ENCODE peak calls at places on chromosomes 6 and 20, in six cellular contexts. One of them, this sample, is unnamed.

GRCh38 chr6:1315560-1316386 is 3.9 kb downstream of the FOXQ1 start:
- DNase-seq in fibroblast of lung: no peak
- DNase-seq in sciatic nerve: no peak
- DNase-seq in GM23248: no peak
- DNase-seq in iPS-NIHi11: peak; percentile 17
- DNase-seq in iris pigment epithelial cell: no peak
- DNase-seq in this sample: no peak

GRCh38 chr6:117317261-117317660 is 51.9 kb downstream of the VGLL2 start:
- DNase-seq in fibroblast of lung: peak; percentile 14
- DNase-seq in sciatic nerve: no peak
- DNase-seq in GM23248: peak; percentile 32
- DNase-seq in iPS-NIHi11: peak; percentile 35
- DNase-seq in iris pigment epithelial cell: peak; percentile 23
- DNase-seq in this sample: no peak

GRCh38 chr20:10259166-10259565 is 40.5 kb downstream of the SNAP25 start:
- DNase-seq in fibroblast of lung: no peak
- DNase-seq in sciatic nerve: no peak
- DNase-seq in GM23248: no peak
- DNase-seq in iPS-NIHi11: no peak
- DNase-seq in iris pigment epithelial cell: no peak
- DNase-seq in this sample: no peak

GRCh38 chr20:37907330-37907676 is 4.4 kb downstream of the VSTM2L start:
- DNase-seq in fibroblast of lung: no peak
- DNase-seq in sciatic nerve: no peak
- DNase-seq in GM23248: no peak
- DNase-seq in iPS-NIHi11: no peak
- DNase-seq in iris pigment epithelial cell: no peak
- DNase-seq in this sample: no peak

GRCh38 chr6:137696765-137697164 is 170.3 kb upstream of the TNFAIP3 start:
- DNase-seq in fibroblast of lung: no peak
- DNase-seq in sciatic nerve: no peak
- DNase-seq in GM23248: no peak
- DNase-seq in iPS-NIHi11: no peak
- DNase-seq in iris pigment epithelial cell: no peak
- DNase-seq in this sample: no peak

GRCh38 chr6:73565767-73566485 is 45.1 kb upstream of the EEF1A1 start:
- DNase-seq in fibroblast of lung: no peak
- DNase-seq in sciatic nerve: no peak
- DNase-seq in GM23248: peak; percentile 12
- DNase-seq in iPS-NIHi11: peak; percentile 54
- DNase-seq in iris pigment epithelial cell: peak; percentile 46
- DNase-seq in this sample: no peak

GRCh38 chr6:40350193-40350941 is 236.8 kb downstream of the LRFN2 start:
- DNase-seq in fibroblast of lung: no peak
- DNase-seq in sciatic nerve: peak; percentile 7
- DNase-seq in GM23248: no peak
- DNase-seq in iPS-NIHi11: no peak
- DNase-seq in iris pigment epithelial cell: no peak
- DNase-seq in this sample: no peak

GRCh38 chr6:146847426-146847825 is 248.7 kb downstream of the ADGB start:
- DNase-seq in fibroblast of lung: peak; percentile 11
- DNase-seq in sciatic nerve: no peak
- DNase-seq in GM23248: peak; percentile 36
- DNase-seq in iPS-NIHi11: no peak
- DNase-seq in iris pigment epithelial cell: peak; percentile 64
- DNase-seq in this sample: no peak

GRCh38 chr6:14966111-14966901 is 279.6 kb upstream of the JARID2 start:
- DNase-seq in fibroblast of lung: no peak
- DNase-seq in sciatic nerve: no peak
- DNase-seq in GM23248: peak; percentile 55
- DNase-seq in iPS-NIHi11: no peak
- DNase-seq in iris pigment epithelial cell: no peak
- DNase-seq in this sample: no peak

GRCh38 chr6:38058022-38058421 is 238.5 kb downstream of the ZFAND3 start:
- DNase-seq in fibroblast of lung: peak; percentile 31
- DNase-seq in sciatic nerve: no peak
- DNase-seq in GM23248: peak; percentile 60
- DNase-seq in iPS-NIHi11: no peak
- DNase-seq in iris pigment epithelial cell: peak; percentile 83
- DNase-seq in this sample: no peak

GRCh38 chr6:121951077-121951476 is 448.4 kb upstream of the HSF2 start:
- DNase-seq in fibroblast of lung: no peak
- DNase-seq in sciatic nerve: no peak
- DNase-seq in GM23248: no peak
- DNase-seq in iPS-NIHi11: no peak
- DNase-seq in iris pigment epithelial cell: no peak
- DNase-seq in this sample: no peak

GRCh38 chr6:112947507-112947906 is 600.4 kb downstream of the RFPL4B start:
- DNase-seq in fibroblast of lung: no peak
- DNase-seq in sciatic nerve: no peak
- DNase-seq in GM23248: no peak
- DNase-seq in iPS-NIHi11: no peak
- DNase-seq in iris pigment epithelial cell: no peak
- DNase-seq in this sample: no peak

GRCh38 chr20:58077282-58077681 is 151.2 kb downstream of the ANKRD60 start:
- DNase-seq in fibroblast of lung: no peak
- DNase-seq in sciatic nerve: peak; percentile 14
- DNase-seq in GM23248: no peak
- DNase-seq in iPS-NIHi11: no peak
- DNase-seq in iris pigment epithelial cell: no peak
- DNase-seq in this sample: no peak

GRCh38 chr6:20655317-20655716 is 121.1 kb downstream of the CDKAL1 start:
- DNase-seq in fibroblast of lung: no peak
- DNase-seq in sciatic nerve: no peak
- DNase-seq in GM23248: peak; percentile 8
- DNase-seq in iPS-NIHi11: no peak
- DNase-seq in iris pigment epithelial cell: peak; percentile 53
- DNase-seq in this sample: no peak

GRCh38 chr6:110180228-110181008 is at the start of gene CDC40:
- DNase-seq in fibroblast of lung: no peak
- DNase-seq in sciatic nerve: peak; percentile 76
- DNase-seq in GM23248: peak; percentile 78
- DNase-seq in iPS-NIHi11: peak; percentile 62
- DNase-seq in iris pigment epithelial cell: no peak
- DNase-seq in this sample: no peak

GRCh38 chr6:165451845-165452244 is 142.4 kb upstream of the C6orf118 start:
- DNase-seq in fibroblast of lung: no peak
- DNase-seq in sciatic nerve: no peak
- DNase-seq in GM23248: no peak
- DNase-seq in iPS-NIHi11: no peak
- DNase-seq in iris pigment epithelial cell: no peak
- DNase-seq in this sample: no peak

GRCh38 chr6:81997091-81997926 is 244.8 kb upstream of the TENT5A start:
- DNase-seq in fibroblast of lung: peak; percentile 85
- DNase-seq in sciatic nerve: no peak
- DNase-seq in GM23248: peak; percentile 94
- DNase-seq in iPS-NIHi11: no peak
- DNase-seq in iris pigment epithelial cell: peak; percentile 93
- DNase-seq in this sample: no peak

GRCh38 chr20:63055575-63056235 is 48.9 kb upstream of the BHLHE23 start:
- DNase-seq in fibroblast of lung: no peak
- DNase-seq in sciatic nerve: peak; percentile 51
- DNase-seq in GM23248: no peak
- DNase-seq in iPS-NIHi11: no peak
- DNase-seq in iris pigment epithelial cell: no peak
- DNase-seq in this sample: no peak

GRCh38 chr6:13615802-13616140 is 636 bp downstream of the NOL7 start:
- DNase-seq in fibroblast of lung: peak; percentile 45
- DNase-seq in sciatic nerve: peak; percentile 72
- DNase-seq in GM23248: peak; percentile 87
- DNase-seq in iPS-NIHi11: peak; percentile 31
- DNase-seq in iris pigment epithelial cell: peak; percentile 43
- DNase-seq in this sample: no peak

GRCh38 chr6:131681585-131681984 is 19.6 kb downstream of the OR2A4 start:
- DNase-seq in fibroblast of lung: no peak
- DNase-seq in sciatic nerve: no peak
- DNase-seq in GM23248: no peak
- DNase-seq in iPS-NIHi11: no peak
- DNase-seq in iris pigment epithelial cell: no peak
- DNase-seq in this sample: no peak

GRCh38 chr6:29762051-29762450 is 38.8 kb downstream of the HLA-F start:
- DNase-seq in fibroblast of lung: no peak
- DNase-seq in sciatic nerve: no peak
- DNase-seq in GM23248: peak; percentile 49
- DNase-seq in iPS-NIHi11: no peak
- DNase-seq in iris pigment epithelial cell: no peak
- DNase-seq in this sample: no peak

GRCh38 chr6:22027226-22027725 is 269.6 kb downstream of the PRL start:
- DNase-seq in fibroblast of lung: no peak
- DNase-seq in sciatic nerve: no peak
- DNase-seq in GM23248: no peak
- DNase-seq in iPS-NIHi11: no peak
- DNase-seq in iris pigment epithelial cell: no peak
- DNase-seq in this sample: no peak

GRCh38 chr20:38133680-38134426 is 31.2 kb downstream of the TGM2 start:
- DNase-seq in fibroblast of lung: no peak
- DNase-seq in sciatic nerve: peak; percentile 60
- DNase-seq in GM23248: no peak
- DNase-seq in iPS-NIHi11: no peak
- DNase-seq in iris pigment epithelial cell: no peak
- DNase-seq in this sample: no peak

GRCh38 chr20:24957326-24957996 is 8.4 kb downstream of the CST7 start:
- DNase-seq in fibroblast of lung: no peak
- DNase-seq in sciatic nerve: peak; percentile 52
- DNase-seq in GM23248: no peak
- DNase-seq in iPS-NIHi11: no peak
- DNase-seq in iris pigment epithelial cell: no peak
- DNase-seq in this sample: no peak

GRCh38 chr20:53713328-53714056 is 119.9 kb upstream of the ZNF217 start:
- DNase-seq in fibroblast of lung: no peak
- DNase-seq in sciatic nerve: no peak
- DNase-seq in GM23248: no peak
- DNase-seq in iPS-NIHi11: no peak
- DNase-seq in iris pigment epithelial cell: no peak
- DNase-seq in this sample: no peak

GRCh38 chr20:61941721-61942405 is 123.8 kb downstream of the TAF4 start:
- DNase-seq in fibroblast of lung: no peak
- DNase-seq in sciatic nerve: no peak
- DNase-seq in GM23248: no peak
- DNase-seq in iPS-NIHi11: no peak
- DNase-seq in iris pigment epithelial cell: no peak
- DNase-seq in this sample: no peak

GRCh38 chr6:138535728-138536454 is 36.6 kb upstream of the NHSL1 start:
- DNase-seq in fibroblast of lung: no peak
- DNase-seq in sciatic nerve: no peak
- DNase-seq in GM23248: no peak
- DNase-seq in iPS-NIHi11: no peak
- DNase-seq in iris pigment epithelial cell: no peak
- DNase-seq in this sample: no peak

GRCh38 chr6:144590540-144590939 is 305.4 kb downstream of the UTRN start:
- DNase-seq in fibroblast of lung: no peak
- DNase-seq in sciatic nerve: no peak
- DNase-seq in GM23248: no peak
- DNase-seq in iPS-NIHi11: no peak
- DNase-seq in iris pigment epithelial cell: no peak
- DNase-seq in this sample: no peak

GRCh38 chr20:30599990-30600389 is 657.5 kb upstream of the DEFB115 start:
- DNase-seq in fibroblast of lung: no peak
- DNase-seq in sciatic nerve: no peak
- DNase-seq in GM23248: no peak
- DNase-seq in iPS-NIHi11: no peak
- DNase-seq in iris pigment epithelial cell: no peak
- DNase-seq in this sample: no peak

GRCh38 chr6:19838442-19839236 is 1.5 kb downstream of the ID4 start:
- DNase-seq in fibroblast of lung: peak; percentile 12
- DNase-seq in sciatic nerve: no peak
- DNase-seq in GM23248: peak; percentile 60
- DNase-seq in iPS-NIHi11: peak; percentile 64
- DNase-seq in iris pigment epithelial cell: peak; percentile 25
- DNase-seq in this sample: no peak

GRCh38 chr20:62785381-62785780 is 10.9 kb upstream of the MRGBP start:
- DNase-seq in fibroblast of lung: no peak
- DNase-seq in sciatic nerve: no peak
- DNase-seq in GM23248: no peak
- DNase-seq in iPS-NIHi11: no peak
- DNase-seq in iris pigment epithelial cell: no peak
- DNase-seq in this sample: no peak

This sample was measured in naive B cell.